ENCODE peak calls at places on chromosomes 4 and X, in six cellular contexts. One of them, this sample, is unnamed.
A peak's percentile ranks its signal among the peaks of the same experiment; 100 is the strongest.

GRCh38 chrX:9569875-9570274 is 105.0 kb downstream of the TBL1X start:
- DNase-seq in smooth muscle cell of the brain vasculature: no peak
- DNase-seq in CD8-positive, alpha-beta memory T cell: no peak
- DNase-seq in NCI-H146: no peak
- DNase-seq in activated CD4-positive, alpha-beta T cell treated with anti-CD3 and anti-CD28 coated beads for 24 hours: no peak
- DNase-seq in astrocyte of the spinal cord: peak; percentile 61
- DNase-seq in this sample: no peak

GRCh38 chrX:124045109-124045508 is 83.6 kb downstream of the STAG2 start:
- DNase-seq in astrocyte of the spinal cord: no peak
- DNase-seq in activated CD4-positive, alpha-beta T cell treated with anti-CD3 and anti-CD28 coated beads for 24 hours: no peak
- DNase-seq in smooth muscle cell of the brain vasculature: no peak
- DNase-seq in NCI-H146: no peak
- DNase-seq in CD8-positive, alpha-beta memory T cell: no peak
- DNase-seq in this sample: no peak

GRCh38 chrX:130060122-130061069 is 49.9 kb downstream of the ELF4 start:
- DNase-seq in CD8-positive, alpha-beta memory T cell: peak; percentile 75
- DNase-seq in smooth muscle cell of the brain vasculature: no peak
- DNase-seq in astrocyte of the spinal cord: peak; percentile 62
- DNase-seq in NCI-H146: peak; percentile 73
- DNase-seq in activated CD4-positive, alpha-beta T cell treated with anti-CD3 and anti-CD28 coated beads for 24 hours: peak; percentile 79
- DNase-seq in this sample: peak; percentile 78

GRCh38 chr4:6123976-6124375 is 76.4 kb downstream of the JAKMIP1 start:
- DNase-seq in NCI-H146: no peak
- DNase-seq in astrocyte of the spinal cord: no peak
- DNase-seq in CD8-positive, alpha-beta memory T cell: no peak
- DNase-seq in activated CD4-positive, alpha-beta T cell treated with anti-CD3 and anti-CD28 coated beads for 24 hours: no peak
- DNase-seq in smooth muscle cell of the brain vasculature: no peak
- DNase-seq in this sample: no peak

GRCh38 chr4:174244441-174244840 is 39.0 kb downstream of the FBXO8 start:
- DNase-seq in CD8-positive, alpha-beta memory T cell: no peak
- DNase-seq in astrocyte of the spinal cord: no peak
- DNase-seq in smooth muscle cell of the brain vasculature: no peak
- DNase-seq in NCI-H146: no peak
- DNase-seq in activated CD4-positive, alpha-beta T cell treated with anti-CD3 and anti-CD28 coated beads for 24 hours: no peak
- DNase-seq in this sample: no peak

GRCh38 chr4:181637186-181638105 is 605.8 kb upstream of the TENM3 start:
- DNase-seq in activated CD4-positive, alpha-beta T cell treated with anti-CD3 and anti-CD28 coated beads for 24 hours: no peak
- DNase-seq in smooth muscle cell of the brain vasculature: no peak
- DNase-seq in NCI-H146: no peak
- DNase-seq in astrocyte of the spinal cord: peak; percentile 34
- DNase-seq in CD8-positive, alpha-beta memory T cell: no peak
- DNase-seq in this sample: no peak

GRCh38 chr4:119209077-119209476 is 3.4 kb upstream of the USP53 start:
- DNase-seq in CD8-positive, alpha-beta memory T cell: no peak
- DNase-seq in activated CD4-positive, alpha-beta T cell treated with anti-CD3 and anti-CD28 coated beads for 24 hours: peak; percentile 10
- DNase-seq in NCI-H146: no peak
- DNase-seq in astrocyte of the spinal cord: peak; percentile 94
- DNase-seq in smooth muscle cell of the brain vasculature: peak; percentile 40
- DNase-seq in this sample: no peak

GRCh38 chr4:78949735-78950134 is 10.5 kb upstream of the PAQR3 start:
- DNase-seq in NCI-H146: no peak
- DNase-seq in CD8-positive, alpha-beta memory T cell: no peak
- DNase-seq in smooth muscle cell of the brain vasculature: no peak
- DNase-seq in activated CD4-positive, alpha-beta T cell treated with anti-CD3 and anti-CD28 coated beads for 24 hours: no peak
- DNase-seq in astrocyte of the spinal cord: no peak
- DNase-seq in this sample: no peak

GRCh38 chr4:73127839-73128448 is 58.4 kb upstream of the COX18 start:
- DNase-seq in CD8-positive, alpha-beta memory T cell: peak; percentile 7
- DNase-seq in astrocyte of the spinal cord: no peak
- DNase-seq in smooth muscle cell of the brain vasculature: no peak
- DNase-seq in activated CD4-positive, alpha-beta T cell treated with anti-CD3 and anti-CD28 coated beads for 24 hours: no peak
- DNase-seq in NCI-H146: no peak
- DNase-seq in this sample: no peak